ENCODE peak calls at places on chromosomes 11 and 22, in four cellular contexts. V, W, B and C are unnamed samples.

GRCh38 chr11:126257764-126258163 is 10.9 kb downstream of the SRPRA start:
- DNase-seq in V (no peak), W (no peak), B (peak), C (no peak)

GRCh38 chr11:60098508-60098907 is 10.0 kb downstream of the MS4A2 start:
- DNase-seq in V (peak), W (no peak), B (no peak), C (no peak)

GRCh38 chr11:13970986-13971385 is 8.5 kb downstream of the SPON1 start:
- DNase-seq in V (peak), W (peak), B (no peak), C (no peak)

GRCh38 chr11:30774451-30774850 is 188.3 kb upstream of the MPPED2 start:
- DNase-seq in V (no peak), W (peak), B (no peak), C (no peak)

GRCh38 chr11:122116591-122116990 is 576 bp upstream of the BLID start:
- DNase-seq in V (no peak), W (no peak), B (no peak), C (no peak)

GRCh38 chr11:1483445-1483961 is 3.1 kb downstream of the MOB2 start:
- DNase-seq in V (no peak), W (no peak), B (no peak), C (no peak)

GRCh38 chr11:406796-407650 is 7.8 kb downstream of the SIGIRR start:
- DNase-seq in V (peak), W (peak), B (peak), C (peak)

GRCh38 chr22:42623756-42624446 is 9.2 kb upstream of the POLDIP3 start:
- DNase-seq in V (no peak), W (no peak), B (no peak), C (no peak)

GRCh38 chr11:71977743-71978418 is 20.8 kb upstream of the IL18BP start:
- DNase-seq in V (peak), W (peak), B (peak), C (peak)

GRCh38 chr11:15816270-15816871 is 540.0 kb downstream of the SOX6 start:
- DNase-seq in V (peak), W (no peak), B (no peak), C (peak)

GRCh38 chr11:129312741-129313587 is 62.7 kb upstream of the BARX2 start:
- DNase-seq in V (no peak), W (no peak), B (no peak), C (no peak)

GRCh38 chr22:45638197-45638596 is 33.4 kb upstream of the ATXN10 start:
- DNase-seq in V (no peak), W (no peak), B (no peak), C (no peak)

GRCh38 chr11:91792779-91793262 is 431.8 kb upstream of the FAT3 start:
- DNase-seq in V (no peak), W (no peak), B (no peak), C (no peak)

GRCh38 chr11:96038046-96038445 is 114.1 kb upstream of the MTMR2 start:
- DNase-seq in V (peak), W (no peak), B (no peak), C (peak)

GRCh38 chr11:96035031-96035743 is 111.3 kb upstream of the MTMR2 start:
- DNase-seq in V (no peak), W (no peak), B (no peak), C (no peak)

GRCh38 chr11:96036863-96037262 is 113.0 kb upstream of the MTMR2 start:
- DNase-seq in V (peak), W (no peak), B (no peak), C (peak)

GRCh38 chr11:96035744-96036087 is 111.8 kb upstream of the MTMR2 start:
- DNase-seq in V (no peak), W (no peak), B (no peak), C (no peak)

GRCh38 chr11:96037267-96037990 is 113.5 kb upstream of the MTMR2 start:
- DNase-seq in V (peak), W (no peak), B (no peak), C (peak)
- TF ChIP-seq CTCF in V (peak), W (no peak), B (no peak), C (peak)

GRCh38 chr11:106176817-106177216 is 99.4 kb downstream of the AASDHPPT start:
- DNase-seq in V (no peak), W (no peak), B (no peak), C (no peak)
- TF ChIP-seq CTCF in V (no peak), W (no peak), B (no peak), C (no peak)

DNA sequence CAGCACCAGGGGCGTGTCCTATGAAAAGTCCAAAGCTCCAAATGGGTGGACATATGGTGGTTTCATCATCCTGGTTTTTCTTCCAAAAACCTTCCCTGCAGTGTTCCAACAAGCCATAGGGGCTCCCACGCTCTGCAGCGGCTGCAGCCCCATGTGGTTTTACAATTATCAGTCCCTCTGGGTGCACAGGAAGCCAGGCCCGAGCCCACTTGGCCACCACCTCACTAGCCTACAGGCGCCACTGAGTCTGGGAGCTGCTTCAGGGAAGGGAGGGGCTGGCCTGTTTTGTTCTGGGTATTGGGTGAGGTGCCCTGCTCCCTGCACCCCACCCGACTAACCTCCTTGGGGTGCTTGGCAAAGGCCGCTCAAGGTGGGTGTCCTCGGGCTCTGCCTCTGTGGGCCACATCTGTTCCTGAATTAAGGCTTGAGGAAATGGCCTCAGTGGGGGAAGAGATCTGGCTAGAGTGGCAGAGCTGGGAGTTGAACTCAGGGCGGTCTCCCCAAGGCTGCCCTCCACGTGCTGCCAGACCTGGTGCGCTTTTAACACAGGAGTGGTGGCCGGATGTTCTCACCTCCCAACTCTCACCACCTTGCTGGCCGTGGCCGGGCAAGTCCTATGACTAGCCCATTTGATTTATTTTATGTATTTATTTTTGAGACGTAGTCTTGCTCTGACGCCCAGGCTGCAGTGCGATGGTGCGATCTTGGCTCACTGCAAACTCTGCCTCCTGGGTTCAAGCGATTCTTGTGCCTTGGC is 5.3 kb upstream of the CDC42BPG start:
- DNase-seq in V (no peak), W (no peak), B (peak), C (no peak)
- TF ChIP-seq CTCF in V (no peak), W (no peak), B (no peak), C (no peak)

DNA sequence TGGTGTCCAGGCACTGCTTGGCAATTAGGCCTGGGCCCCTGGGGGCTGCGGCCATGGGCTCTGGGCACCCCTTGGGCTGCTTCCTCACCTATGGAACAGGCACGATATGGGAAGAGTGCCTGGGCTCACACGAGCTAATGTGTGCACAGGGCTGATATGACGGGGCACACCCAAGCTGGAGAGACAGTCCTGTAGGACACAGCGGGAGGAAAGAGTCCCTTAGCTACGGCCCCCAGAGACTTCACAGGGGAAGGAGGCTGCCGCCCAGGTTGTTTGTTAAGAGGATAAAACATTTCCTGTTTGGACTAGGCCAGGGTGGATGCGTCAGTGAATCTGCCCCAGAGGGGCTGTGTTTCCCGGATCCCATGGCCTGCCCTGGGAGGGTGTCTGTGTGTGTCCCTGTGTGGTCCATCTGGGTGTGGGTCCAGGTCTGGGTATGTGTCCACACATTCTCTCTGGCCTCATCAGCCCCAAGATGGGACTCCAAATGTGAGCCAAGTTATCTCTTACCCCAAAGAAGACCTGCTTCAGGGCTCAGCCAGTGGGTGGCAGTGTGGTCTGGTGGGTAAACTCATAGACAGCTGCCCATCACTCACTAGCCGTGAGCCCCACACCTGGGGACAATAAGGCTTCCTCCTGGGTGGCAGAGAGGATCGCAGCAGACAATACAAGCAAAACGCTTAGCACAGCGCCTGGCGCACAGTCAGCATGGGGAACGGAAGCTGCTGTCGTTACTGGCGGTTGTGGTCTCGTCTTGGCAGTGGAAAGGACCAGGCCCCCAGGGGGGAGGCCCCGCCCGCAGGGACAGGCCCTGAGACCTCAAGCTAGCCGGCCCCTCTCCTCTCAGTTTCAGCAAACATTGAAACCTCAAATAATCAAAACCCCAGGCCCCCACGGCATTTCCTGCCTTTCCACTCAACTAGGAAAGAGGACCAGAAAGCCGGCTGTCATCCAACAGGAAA is 3.2 kb upstream of the EMID1 start:
- DNase-seq in V (peak), W (peak), B (no peak), C (no peak)
- TF ChIP-seq CTCF in V (peak), W (peak), B (peak), C (peak)

GRCh38 chr11:27120211-27120610 is 79.6 kb downstream of the BBOX1 start:
- DNase-seq in V (peak), W (no peak), B (peak), C (no peak)

GRCh38 chr11:27119396-27119795 is 78.8 kb downstream of the BBOX1 start:
- DNase-seq in V (no peak), W (no peak), B (no peak), C (no peak)

GRCh38 chr11:27124514-27125264 is 84.1 kb downstream of the BBOX1 start:
- DNase-seq in V (peak), W (no peak), B (peak), C (peak)
- TF ChIP-seq CTCF in V (peak), W (peak), B (peak), C (peak)

GRCh38 chr11:90330632-90331031 is 107.8 kb upstream of the CHORDC1 start:
- DNase-seq in V (peak), W (no peak), B (no peak), C (no peak)
- TF ChIP-seq CTCF in V (no peak), W (no peak), B (no peak), C (no peak)

DNA sequence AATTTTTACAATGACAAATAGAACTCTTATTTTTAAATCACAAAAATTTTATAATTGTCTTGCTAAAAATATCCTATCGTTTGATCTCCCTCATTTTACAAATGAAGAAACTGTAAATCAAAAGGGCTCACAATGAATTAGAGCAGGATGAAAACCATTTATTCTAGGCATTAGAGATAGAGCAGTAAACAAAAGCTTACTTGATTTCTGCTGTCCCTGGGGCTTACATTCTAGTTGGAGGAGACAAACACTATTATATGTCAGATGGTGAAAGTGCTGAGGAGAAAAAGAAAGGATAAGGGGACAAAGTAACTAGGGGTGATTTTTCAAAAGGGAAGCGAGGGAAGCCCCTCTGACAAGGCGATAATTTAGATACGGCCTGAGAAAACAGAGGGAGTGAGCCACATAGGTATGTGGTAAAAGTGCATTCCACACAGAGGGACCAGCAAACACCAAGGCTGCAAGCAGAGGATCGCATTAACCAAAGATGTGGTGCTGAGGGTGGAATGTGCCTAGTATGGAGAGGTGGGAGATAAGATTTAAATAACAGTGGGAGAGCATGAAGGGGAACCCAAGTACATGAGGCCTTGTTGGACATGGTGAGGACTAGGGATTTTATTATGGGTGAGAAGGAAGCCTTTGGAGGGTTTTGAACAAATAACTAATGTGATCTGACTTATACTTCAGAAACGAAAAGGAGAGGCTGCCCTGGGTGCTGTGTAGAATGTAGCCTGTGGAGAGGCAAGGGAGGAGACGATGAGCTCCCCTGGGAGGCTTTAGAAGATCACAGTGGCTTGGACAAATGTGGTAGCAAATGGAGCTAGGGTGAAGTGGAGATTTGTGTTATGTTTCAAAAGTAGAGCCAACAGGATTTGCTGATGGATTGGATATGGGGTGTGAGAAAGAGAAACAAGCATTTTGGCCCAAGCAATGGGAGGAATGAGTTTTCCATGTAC is 62.1 kb downstream of the PDHX start:
- DNase-seq in V (no peak), W (peak), B (no peak), C (no peak)
- TF ChIP-seq CTCF in V (no peak), W (no peak), B (no peak), C (no peak)

DNA sequence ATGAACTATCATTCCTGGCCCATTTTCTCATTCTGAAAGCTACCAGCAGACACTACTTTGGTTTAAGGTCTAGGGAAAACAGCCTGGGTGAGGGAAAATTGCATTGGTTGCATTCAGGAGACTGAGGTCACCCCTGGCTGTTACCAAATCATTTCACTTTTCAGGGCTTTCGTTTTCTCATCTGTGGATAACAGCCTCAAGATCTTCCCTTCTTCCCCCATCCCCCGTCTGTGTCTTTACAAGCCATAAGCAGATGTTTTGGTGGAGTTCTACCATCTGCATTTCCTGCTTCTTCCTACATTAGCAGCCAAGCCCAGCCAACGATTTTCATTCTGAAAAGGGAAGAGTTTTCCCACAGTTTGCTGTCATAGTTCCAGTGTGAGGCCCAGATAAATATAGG is 130.4 kb downstream of the HIPK3 start:
- DNase-seq in V (no peak), W (no peak), B (no peak), C (no peak)
- TF ChIP-seq CTCF in V (no peak), W (no peak), B (no peak), C (no peak)

GRCh38 chr22:39530692-39531331 is 1.7 kb downstream of the RPS19BP1 start:
- DNase-seq in V (peak), W (peak), B (no peak), C (no peak)
- TF ChIP-seq CTCF in V (peak), W (peak), B (peak), C (peak)

DNA sequence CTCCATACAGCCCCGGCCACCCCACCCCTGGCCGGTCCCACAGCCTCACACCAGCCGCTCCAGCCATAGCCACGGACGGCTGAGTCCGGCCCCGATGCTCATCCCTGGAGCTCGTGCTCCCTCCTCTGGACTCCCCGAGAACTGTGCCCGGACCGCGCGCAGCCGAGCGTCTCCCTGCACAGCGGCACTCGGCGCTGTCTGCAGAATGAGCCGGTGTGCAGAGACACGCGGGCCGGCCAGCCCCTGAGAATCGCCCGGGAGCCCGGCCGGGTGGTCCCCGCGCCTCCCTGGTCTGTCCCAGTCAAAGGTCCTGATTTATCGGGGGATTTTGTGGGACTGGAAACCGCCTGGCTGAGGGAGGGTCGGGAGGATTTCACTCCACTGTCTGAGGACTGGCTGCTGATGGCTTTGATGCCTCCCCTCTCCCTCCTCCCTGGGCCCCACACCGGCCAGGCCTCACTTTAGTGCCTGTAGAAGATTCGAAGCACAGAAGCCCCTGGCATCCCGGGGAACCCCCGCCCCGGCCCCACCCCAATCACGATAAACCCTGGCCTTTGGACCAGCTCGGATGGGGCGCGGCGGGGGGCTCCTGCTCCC is 102.7 kb downstream of the BRD1 start:
- DNase-seq in V (no peak), W (no peak), B (peak), C (no peak)
- TF ChIP-seq CTCF in V (peak), W (no peak), B (peak), C (peak)